ENCODE peak calls at places on chromosomes 6 and 20, in six cellular contexts. G is endothelial cell of umbilical vein, I is transverse colon, C is A549, X is heart left ventricle, H is Peyer's patch. P is an unnamed sample.
A peak's percentile ranks its signal among the peaks of the same experiment; 100 is the strongest.

GRCh38 chr6:39344821-39345280 is 22.3 kb upstream of the KCNK16 start:
- DNase-seq in G (no peak), I (no peak), C (no peak), H (no peak), X (no peak), P (no peak)

GRCh38 chr20:63734111-63734945 is 2.1 kb upstream of the LIME1 start:
- DNase-seq in G (no peak), C (no peak), H (no peak), X (no peak), I (no peak), P (no peak)

GRCh38 chr6:44567406-44567805 is 179.9 kb downstream of the CDC5L start:
- DNase-seq in C (no peak), H (no peak), G (no peak), I (no peak), X (no peak), P (peak; percentile 18)

GRCh38 chr6:147161974-147162495 is 42.2 kb upstream of the STXBP5 start:
- DNase-seq in X (no peak), C (no peak), G (peak; percentile 80), I (peak; percentile 49), H (no peak), P (no peak)

GRCh38 chr6:127879685-127880084 is 21.2 kb downstream of the THEMIS start:
- DNase-seq in I (no peak), H (peak; percentile 37), G (no peak), X (no peak), C (no peak), P (no peak)

GRCh38 chr6:6781172-6781876 is 192.8 kb downstream of the LY86 start:
- DNase-seq in H (no peak), I (no peak), X (no peak), G (no peak), C (peak; percentile 15), P (peak; percentile 85)

GRCh38 chr6:116557863-116558262 is 4.3 kb downstream of the CALHM4 start:
- DNase-seq in C (peak; percentile 43), G (peak; percentile 62), H (no peak), I (no peak), X (peak; percentile 60), P (peak; percentile 43)

GRCh38 chr6:137872071-137872470 is 5.0 kb downstream of the TNFAIP3 start:
- DNase-seq in H (no peak), C (no peak), G (peak; percentile 88), I (no peak), X (no peak), P (no peak)

GRCh38 chr20:44495802-44496481 is 20.3 kb downstream of the TTPAL start:
- DNase-seq in G (peak; percentile 48), I (no peak), H (no peak), X (no peak), C (peak; percentile 70), P (no peak)

GRCh38 chr6:83853178-83853967 is at the start of gene RIPPLY2:
- DNase-seq in I (peak; percentile 7), X (no peak), G (peak; percentile 41), C (no peak), H (peak; percentile 48), P (no peak)

GRCh38 chr20:62246872-62247652 is 8.7 kb downstream of the OSBPL2 start:
- DNase-seq in I (no peak), G (no peak), X (no peak), H (no peak), C (no peak), P (peak; percentile 75)

GRCh38 chr6:112665114-112665513 is 318.0 kb downstream of the RFPL4B start:
- DNase-seq in C (no peak), I (no peak), G (no peak), H (no peak), X (no peak), P (no peak)

GRCh38 chr6:31581511-31582229 is 554 bp downstream of the LTB start:
- DNase-seq in I (no peak), G (no peak), C (no peak), H (no peak), X (peak; percentile 33), P (no peak)

GRCh38 chr6:57021086-57021720 is 25.3 kb upstream of the KIAA1586 start:
- DNase-seq in X (no peak), H (no peak), I (no peak), G (peak; percentile 54), C (peak; percentile 36), P (no peak)

GRCh38 chr20:51451484-51451883 is 91.0 kb downstream of the NFATC2 start:
- DNase-seq in I (no peak), H (no peak), C (no peak), G (no peak), X (no peak), P (no peak)

GRCh38 chr20:1652960-1653359 is 4.6 kb downstream of the SIRPG start:
- DNase-seq in I (no peak), X (no peak), C (no peak), G (no peak), H (no peak), P (no peak)

GRCh38 chr20:48747840-48748416 is 79.9 kb downstream of the PREX1 start:
- DNase-seq in G (no peak), H (no peak), X (no peak), C (no peak), I (no peak), P (no peak)

GRCh38 chr20:52340036-52340634 is 148.6 kb upstream of the ZFP64 start:
- DNase-seq in C (peak; percentile 3), X (no peak), G (peak; percentile 21), I (no peak), H (no peak), P (no peak)

GRCh38 chr6:149128489-149129145 is 188.9 kb upstream of the TAB2 start:
- DNase-seq in H (no peak), G (peak; percentile 21), I (no peak), X (no peak), C (no peak), P (no peak)

GRCh38 chr6:37990762-37991525 is 171.4 kb downstream of the ZFAND3 start:
- DNase-seq in G (no peak), C (peak; percentile 16), H (no peak), X (no peak), I (no peak), P (no peak)

GRCh38 chr6:109197061-109197460 is 101.8 kb downstream of the CEP57L1 start:
- DNase-seq in X (no peak), G (no peak), C (no peak), H (no peak), I (no peak), P (no peak)

GRCh38 chr20:3041818-3042504 is 1.5 kb upstream of the GNRH2 start:
- DNase-seq in C (no peak), I (no peak), X (no peak), H (no peak), G (peak; percentile 31), P (no peak)

GRCh38 chr6:25630508-25631229 is 21.3 kb upstream of the SCGN start:
- DNase-seq in I (no peak), X (no peak), C (no peak), H (no peak), G (no peak), P (no peak)
- TF ChIP-seq CTCF in I (no peak), X (no peak), C (no peak), H (no peak), G (no peak), P (no peak)

GRCh38 chr6:90256698-90257485 is 39.8 kb downstream of the BACH2 start:
- DNase-seq in G (peak; percentile 85), C (no peak), H (no peak), X (no peak), I (no peak), P (no peak)

GRCh38 chr6:90251295-90251992 is 45.2 kb downstream of the BACH2 start:
- DNase-seq in G (no peak), X (no peak), H (no peak), C (no peak), I (no peak), P (no peak)

GRCh38 chr6:90257486-90257738 is 39.2 kb downstream of the BACH2 start:
- DNase-seq in I (no peak), C (no peak), H (no peak), G (no peak), X (no peak), P (no peak)

GRCh38 chr6:90250405-90250804 is 46.2 kb downstream of the BACH2 start:
- DNase-seq in C (no peak), H (no peak), G (no peak), X (no peak), I (no peak), P (no peak)

DNA sequence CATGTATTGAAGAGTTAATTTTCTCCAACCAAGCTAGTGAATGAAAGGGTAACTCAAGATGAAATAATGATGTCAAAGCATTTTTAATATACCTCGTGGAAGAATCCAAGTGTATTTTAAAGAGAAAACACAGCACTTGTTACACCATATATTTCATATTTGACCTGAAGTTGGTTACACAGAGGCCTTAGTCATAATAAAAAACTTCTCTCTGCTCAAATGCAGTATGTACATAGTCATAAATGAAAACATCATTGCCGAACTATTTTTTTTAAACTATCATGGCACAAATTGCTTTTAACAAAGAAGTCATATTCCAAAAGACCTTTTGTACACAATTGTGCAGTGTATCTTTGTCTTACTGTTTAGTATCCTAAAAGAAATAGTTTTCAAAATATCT is 43.0 kb downstream of the BACH2 start:
- DNase-seq in C (no peak), G (no peak), I (no peak), X (no peak), H (no peak), P (no peak)
- H3K4me3 ChIP-seq in C (no peak overlapping the region), G (no peak overlapping the region), I (no peak overlapping the region), X (no peak overlapping the region), H (no peak overlapping the region), P (no peak overlapping the region)

DNA sequence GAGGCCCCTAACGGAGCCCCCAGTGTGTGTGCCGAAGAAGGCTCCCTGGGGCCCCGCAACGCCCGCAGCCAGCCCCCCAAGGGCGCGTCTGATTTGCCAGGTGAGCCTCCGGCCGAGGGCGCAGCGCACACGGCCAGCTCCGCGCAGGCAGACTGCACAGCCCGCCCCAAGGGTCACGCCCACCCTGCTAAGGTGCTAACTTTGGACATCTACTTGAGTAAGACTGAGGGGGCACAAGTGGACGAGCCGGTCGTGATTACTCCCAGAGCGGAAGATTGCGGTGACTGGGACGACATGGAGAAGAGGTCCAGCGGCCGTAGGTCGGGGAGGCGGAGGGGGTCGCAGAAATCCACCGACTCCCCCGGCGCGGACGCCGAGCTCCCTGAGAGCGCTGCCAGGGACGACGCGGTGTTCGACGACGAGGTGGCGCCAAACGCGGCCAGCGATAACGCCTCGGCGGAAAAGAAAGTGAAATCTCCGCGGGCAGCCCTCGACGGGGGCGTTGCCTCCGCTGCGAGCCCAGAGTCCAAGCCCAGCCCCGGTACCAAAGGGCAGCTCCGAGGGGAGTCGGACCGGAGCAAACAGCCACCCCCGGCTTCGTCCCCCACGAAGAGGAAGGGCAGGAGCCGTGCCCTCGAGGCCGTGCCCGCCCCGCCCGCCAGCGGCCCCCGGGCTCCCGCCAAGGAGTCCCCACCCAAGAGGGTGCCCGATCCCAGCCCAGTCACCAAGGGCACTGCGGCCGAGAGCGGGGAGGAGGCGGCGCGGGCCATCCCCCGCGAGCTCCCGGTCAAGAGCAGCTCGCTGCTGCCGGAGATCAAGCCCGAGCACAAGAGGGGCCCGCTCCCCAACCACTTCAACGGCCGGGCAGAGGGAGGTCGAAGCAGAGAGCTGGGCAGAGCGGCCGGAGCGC is 117.0 kb downstream of the RTN4IP1 start:
- DNase-seq in C (no peak), I (peak; percentile 92), H (peak; percentile 94), G (peak; percentile 71), X (peak; percentile 79), P (peak; percentile 57)
- TF ChIP-seq POLR2A in C (no peak), I (peak; percentile 90), H (peak; percentile 84), G (no peak), X (no peak), P (no peak)

DNA sequence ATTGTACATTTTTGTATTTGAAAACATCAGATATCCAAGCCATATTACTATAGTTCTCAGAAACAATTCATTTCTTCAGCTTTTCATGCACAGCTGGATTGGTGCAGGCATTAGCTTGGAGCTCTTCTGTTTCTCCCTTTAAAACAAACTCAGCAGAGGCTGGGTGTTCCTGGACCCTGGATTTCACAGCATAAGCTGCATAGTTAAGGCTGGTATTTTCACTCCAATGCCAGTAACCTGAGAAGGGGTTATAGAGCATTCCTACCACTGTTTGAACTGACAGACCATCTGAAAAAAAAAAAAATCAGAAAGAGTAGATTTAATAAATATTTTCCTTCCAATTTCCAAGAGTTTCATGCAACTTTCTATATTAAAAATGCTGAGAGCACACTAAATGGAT is 20.1 kb upstream of the FAXC start:
- DNase-seq in G (no peak), X (no peak), I (no peak), H (no peak), C (no peak), P (no peak)
- TF ChIP-seq CTCF in G (no peak), X (no peak), I (no peak), H (no peak), C (no peak), P (no peak)

P was measured in adrenal gland.